ENCODE peak calls at places on chromosomes 7 and 10, in five cellular contexts. Z is IMR-90, W is mesendoderm, S is neuronal stem cell, U is trophoblast cell. P is an unnamed sample.

GRCh38 chr7:28419717-28420116 is 7.4 kb downstream of the CREB5 start:
- DNase-seq in U (peak; percentile 68), Z (peak; percentile 98), S (no peak), W (no peak), P (peak; percentile 81)

GRCh38 chr10:27744478-27745379 is 890 bp downstream of the MKX start:
- DNase-seq in S (no peak), Z (peak; percentile 26), W (peak; percentile 63), U (peak; percentile 1), P (peak; percentile 27)

GRCh38 chr7:98387544-98388226 is 13.2 kb downstream of the BAIAP2L1 start:
- DNase-seq in W (no peak), Z (no peak), U (no peak), S (no peak), P (no peak)

GRCh38 chr10:86585037-86585725 is 63.6 kb upstream of the WAPL start:
- DNase-seq in S (peak; percentile 66), Z (peak; percentile 48), U (peak; percentile 50), W (peak; percentile 82), P (peak; percentile 72)

GRCh38 chr10:95480901-95481491 is 80.2 kb downstream of the SORBS1 start:
- DNase-seq in U (peak; percentile 74), Z (no peak), W (peak; percentile 76), S (no peak), P (no peak)

GRCh38 chr7:128171342-128171918 is 69.6 kb upstream of the LEP start:
- DNase-seq in Z (no peak), S (no peak), W (no peak), U (no peak), P (no peak)

GRCh38 chr10:62195675-62195926 is 73.0 kb downstream of the RTKN2 start:
- DNase-seq in Z (no peak), U (no peak), W (no peak), S (no peak), P (no peak)

GRCh38 chr7:5429857-5430611 is 6.4 kb upstream of the TNRC18 start:
- DNase-seq in Z (peak; percentile 30), S (no peak), U (no peak), W (peak; percentile 48), P (no peak)

GRCh38 chr10:1169186-1169885 is 113.2 kb downstream of the WDR37 start:
- DNase-seq in W (no peak), U (no peak), S (no peak), Z (no peak), P (no peak)

GRCh38 chr10:9096288-9096687 is 1041.8 kb downstream of the GATA3 start:
- DNase-seq in W (no peak), Z (no peak), S (no peak), U (no peak), P (no peak)

GRCh38 chr7:27586825-27587224 is 75.9 kb downstream of the HIBADH start:
- DNase-seq in W (no peak), U (no peak), S (no peak), Z (no peak), P (no peak)

GRCh38 chr7:66627151-66627681 is 1.5 kb upstream of the KCTD7 start:
- DNase-seq in U (peak; percentile 81), S (no peak), Z (peak; percentile 89), W (no peak), P (peak; percentile 99)

GRCh38 chr7:66628361-66629221 is at the start of gene KCTD7:
- DNase-seq in W (peak; percentile 99), S (peak; percentile 95), U (peak; percentile 100), Z (peak; percentile 98), P (peak; percentile 98)

GRCh38 chr7:66629222-66629658 is 559 bp downstream of the KCTD7 start:
- DNase-seq in U (no peak), Z (no peak), W (no peak), S (peak; percentile 35), P (no peak)

GRCh38 chr7:66626236-66626957 is 2.3 kb upstream of the KCTD7 start:
- DNase-seq in U (peak; percentile 89), Z (peak; percentile 80), S (no peak), W (peak; percentile 61), P (peak; percentile 77)

DNA sequence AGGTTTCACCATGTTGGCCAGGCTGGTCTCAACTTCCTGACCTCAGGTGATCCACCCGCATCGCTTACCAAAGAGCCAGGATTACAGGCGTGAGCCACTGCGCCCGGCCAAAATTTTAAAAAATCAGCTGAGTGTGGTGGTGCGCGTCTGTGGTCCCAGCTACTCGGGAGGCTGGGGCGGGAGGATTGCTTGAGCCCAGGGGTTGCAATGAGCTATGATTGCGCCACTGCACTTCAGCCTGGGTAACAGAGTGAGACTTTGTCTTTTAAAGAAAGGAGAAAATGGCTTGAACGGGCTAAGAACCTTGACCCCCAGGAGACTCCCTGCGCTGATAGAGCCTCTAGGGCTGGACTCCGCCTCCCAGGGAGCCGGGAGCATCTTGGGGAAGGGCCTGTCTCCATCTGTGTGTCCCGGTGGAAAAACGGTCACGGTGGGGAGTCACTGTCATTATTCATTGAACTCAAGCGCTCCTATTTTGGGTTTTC is 763 bp upstream of the KCTD7 start:
- DNase-seq in U (peak; percentile 93), Z (no peak), S (no peak), W (no peak), P (no peak)
- H2BK5ac ChIP-seq in U (peak overlapping the region; percentile 23), Z (peak overlapping the region; percentile 93), S (peak overlapping the region; percentile 96), W (no peak overlapping the region), P (peak overlapping the region; percentile 84)

GRCh38 chr7:25964483-25964961 is 187.5 kb upstream of the NFE2L3 start:
- DNase-seq in U (no peak), S (no peak), Z (no peak), W (no peak), P (no peak)
- H3K9ac ChIP-seq in U (no peak overlapping the region), S (no peak overlapping the region), Z (no peak overlapping the region), W (no peak overlapping the region), P (no peak overlapping the region)

DNA sequence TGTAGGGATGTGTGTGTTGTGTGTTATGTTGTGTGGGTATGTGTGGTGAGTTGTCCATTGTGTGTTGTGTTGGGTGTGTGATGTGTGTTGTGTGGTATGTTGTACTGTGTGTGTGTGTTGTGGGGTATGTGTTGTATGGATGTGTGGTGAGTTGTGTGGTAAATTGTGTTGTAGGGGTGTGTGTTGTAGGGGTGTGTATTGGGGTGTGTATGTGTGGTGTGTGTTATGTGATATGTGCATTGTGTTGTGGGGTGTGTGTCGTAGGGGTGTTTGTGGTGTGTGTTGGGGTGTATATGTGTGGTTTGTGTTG is 97.8 kb upstream of the PODXL start:
- DNase-seq in Z (no peak), U (no peak), W (no peak), S (no peak), P (no peak)
- H3K23ac ChIP-seq in Z (peak overlapping the region; percentile 58), U (peak overlapping the region; percentile 19), W (no peak overlapping the region), S (peak overlapping the region; percentile 25), P (no peak overlapping the region)

GRCh38 chr10:131653550-131654470 is 247.0 kb upstream of the PPP2R2D start:
- DNase-seq in Z (no peak), S (no peak), W (no peak), U (no peak), P (no peak)
- H2BK5ac ChIP-seq in Z (peak overlapping the region; percentile 39), S (peak overlapping the region; percentile 40), W (no peak overlapping the region), U (no peak overlapping the region), P (no peak overlapping the region)

DNA sequence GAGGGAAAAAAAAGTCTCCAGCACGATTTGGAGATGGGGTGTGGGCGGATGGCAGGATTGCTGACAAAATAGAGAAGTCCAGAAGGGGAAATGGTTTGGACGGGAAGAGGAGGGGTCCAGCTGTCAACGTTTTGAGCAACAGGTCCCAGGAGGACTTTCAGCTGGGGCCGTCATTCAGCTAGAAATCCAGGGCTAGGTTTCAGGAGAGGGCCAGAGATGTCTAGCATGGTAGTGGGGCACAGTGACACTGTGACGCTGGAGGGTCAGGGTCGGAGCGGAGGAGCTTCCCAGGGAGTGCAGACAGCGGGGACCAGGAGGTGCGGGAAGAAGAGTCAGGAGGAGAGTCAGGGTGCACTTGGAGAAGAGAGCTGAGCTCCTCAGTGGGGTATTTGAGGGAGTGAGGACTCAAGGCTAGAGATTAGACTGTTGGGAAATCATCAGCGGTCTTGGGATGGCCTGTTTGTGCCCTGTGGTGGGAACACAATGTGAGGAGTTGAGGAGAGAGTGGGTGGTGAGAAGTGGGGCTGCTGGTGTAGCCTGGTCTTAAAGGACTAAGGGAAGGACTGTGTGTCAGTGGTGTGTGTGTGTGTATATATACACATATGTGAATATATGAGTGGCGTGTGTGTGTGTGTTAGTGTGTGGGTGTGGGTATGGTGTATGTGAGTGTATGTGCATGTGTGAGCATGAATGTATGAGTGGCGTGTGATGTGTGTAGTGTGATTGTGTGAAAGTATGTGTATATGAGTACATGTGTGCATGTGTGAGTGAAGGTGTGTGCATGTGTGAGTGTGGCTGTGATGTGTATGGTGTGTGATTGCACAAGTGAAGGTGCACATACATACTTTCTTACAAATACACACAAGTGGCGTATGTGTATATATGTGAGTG is 3.8 kb downstream of the ZYX start:
- DNase-seq in Z (no peak), U (no peak), S (no peak), W (no peak), P (no peak)
- H3K9ac ChIP-seq in Z (peak overlapping the region; percentile 97), U (no peak overlapping the region), S (no peak overlapping the region), W (peak overlapping the region; percentile 38), P (peak overlapping the region; percentile 98)

GRCh38 chr7:39260279-39260844 is 282.7 kb downstream of the POU6F2 start:
- DNase-seq in W (peak; percentile 11), U (no peak), Z (no peak), S (no peak), P (no peak)
- H3K23ac ChIP-seq in W (no peak overlapping the region), U (peak overlapping the region; percentile 29), Z (no peak overlapping the region), S (no peak overlapping the region), P (no peak overlapping the region)